ENCODE peak calls at places on chromosomes 6 and 20, in eight cellular contexts. One of them, this sample, is unnamed. For H3K27me3, the result is how much of the 10 kb centered on the place peaks cover.

GRCh38 chr6:15305496-15305895 is 59.6 kb downstream of the JARID2 start:
- DNase-seq in uterus: no peak
- DNase-seq in GM23338: no peak
- DNase-seq in H7: no peak
- DNase-seq in tibial artery: no peak
- DNase-seq in esophagus squamous epithelium: no peak
- DNase-seq in left ventricle myocardium inferior: no peak
- DNase-seq in CD8-positive, alpha-beta memory T cell: no peak
- DNase-seq in this sample: no peak

GRCh38 chr20:760751-761417 is 7.4 kb downstream of the SLC52A3 start:
- DNase-seq in uterus: no peak
- DNase-seq in GM23338: peak
- DNase-seq in H7: peak
- DNase-seq in tibial artery: no peak
- DNase-seq in esophagus squamous epithelium: no peak
- DNase-seq in left ventricle myocardium inferior: no peak
- DNase-seq in CD8-positive, alpha-beta memory T cell: peak
- DNase-seq in this sample: no peak

GRCh38 chr20:6595704-6596103 is 171.8 kb upstream of the BMP2 start:
- DNase-seq in uterus: no peak
- DNase-seq in GM23338: no peak
- DNase-seq in H7: no peak
- DNase-seq in tibial artery: no peak
- DNase-seq in esophagus squamous epithelium: no peak
- DNase-seq in left ventricle myocardium inferior: no peak
- DNase-seq in CD8-positive, alpha-beta memory T cell: no peak
- DNase-seq in this sample: no peak

GRCh38 chr6:76644231-76644630 is 571.8 kb upstream of the IMPG1 start:
- DNase-seq in uterus: no peak
- DNase-seq in GM23338: no peak
- DNase-seq in H7: no peak
- DNase-seq in tibial artery: no peak
- DNase-seq in esophagus squamous epithelium: no peak
- DNase-seq in left ventricle myocardium inferior: no peak
- DNase-seq in CD8-positive, alpha-beta memory T cell: no peak
- DNase-seq in this sample: no peak

GRCh38 chr6:42113929-42114636 is 28.3 kb downstream of the C6orf132 start:
- DNase-seq in uterus: no peak
- DNase-seq in GM23338: no peak
- DNase-seq in H7: no peak
- DNase-seq in tibial artery: no peak
- DNase-seq in esophagus squamous epithelium: no peak
- DNase-seq in left ventricle myocardium inferior: no peak
- DNase-seq in CD8-positive, alpha-beta memory T cell: no peak
- DNase-seq in this sample: no peak

GRCh38 chr6:108164815-108165706 is 761 bp upstream of the NR2E1 start:
- DNase-seq in uterus: no peak
- DNase-seq in GM23338: peak
- DNase-seq in H7: peak
- DNase-seq in tibial artery: no peak
- DNase-seq in esophagus squamous epithelium: no peak
- DNase-seq in left ventricle myocardium inferior: no peak
- DNase-seq in CD8-positive, alpha-beta memory T cell: no peak
- DNase-seq in this sample: no peak

GRCh38 chr20:59043698-59044097 is 1.1 kb upstream of the PRELID3B start:
- DNase-seq in uterus: no peak
- DNase-seq in GM23338: no peak
- DNase-seq in H7: no peak
- DNase-seq in tibial artery: no peak
- DNase-seq in esophagus squamous epithelium: no peak
- DNase-seq in left ventricle myocardium inferior: no peak
- DNase-seq in CD8-positive, alpha-beta memory T cell: no peak
- DNase-seq in this sample: no peak

GRCh38 chr6:149372062-149372461 is 28.0 kb upstream of the SUMO4 start:
- DNase-seq in uterus: no peak
- DNase-seq in GM23338: no peak
- DNase-seq in H7: no peak
- DNase-seq in tibial artery: no peak
- DNase-seq in esophagus squamous epithelium: no peak
- DNase-seq in left ventricle myocardium inferior: no peak
- DNase-seq in CD8-positive, alpha-beta memory T cell: no peak
- DNase-seq in this sample: no peak

GRCh38 chr6:55069132-55069781 is 105.1 kb upstream of the HCRTR2 start:
- DNase-seq in uterus: no peak
- DNase-seq in GM23338: peak
- DNase-seq in H7: peak
- DNase-seq in tibial artery: no peak
- DNase-seq in esophagus squamous epithelium: no peak
- DNase-seq in left ventricle myocardium inferior: no peak
- DNase-seq in CD8-positive, alpha-beta memory T cell: no peak
- DNase-seq in this sample: no peak

GRCh38 chr6:112760831-112761230 is 413.7 kb downstream of the RFPL4B start:
- DNase-seq in uterus: no peak
- DNase-seq in GM23338: no peak
- DNase-seq in H7: no peak
- DNase-seq in tibial artery: no peak
- DNase-seq in esophagus squamous epithelium: no peak
- DNase-seq in left ventricle myocardium inferior: no peak
- DNase-seq in CD8-positive, alpha-beta memory T cell: no peak
- DNase-seq in this sample: no peak

GRCh38 chr6:36514554-36515456 is 32.5 kb downstream of the STK38 start:
- DNase-seq in uterus: no peak
- DNase-seq in GM23338: no peak
- DNase-seq in H7: no peak
- DNase-seq in tibial artery: no peak
- DNase-seq in esophagus squamous epithelium: no peak
- DNase-seq in left ventricle myocardium inferior: no peak
- DNase-seq in CD8-positive, alpha-beta memory T cell: no peak
- DNase-seq in this sample: no peak

GRCh38 chr20:49591217-49591865 is 23.4 kb upstream of the PTGIS start:
- DNase-seq in uterus: peak
- DNase-seq in GM23338: no peak
- DNase-seq in H7: no peak
- DNase-seq in tibial artery: no peak
- DNase-seq in esophagus squamous epithelium: no peak
- DNase-seq in left ventricle myocardium inferior: no peak
- DNase-seq in CD8-positive, alpha-beta memory T cell: no peak
- DNase-seq in this sample: no peak

GRCh38 chr6:154916857-154917256 is 78.3 kb upstream of the TIAM2 start:
- DNase-seq in uterus: no peak
- DNase-seq in GM23338: no peak
- DNase-seq in H7: no peak
- DNase-seq in tibial artery: no peak
- DNase-seq in esophagus squamous epithelium: no peak
- DNase-seq in left ventricle myocardium inferior: no peak
- DNase-seq in CD8-positive, alpha-beta memory T cell: no peak
- DNase-seq in this sample: no peak

DNA sequence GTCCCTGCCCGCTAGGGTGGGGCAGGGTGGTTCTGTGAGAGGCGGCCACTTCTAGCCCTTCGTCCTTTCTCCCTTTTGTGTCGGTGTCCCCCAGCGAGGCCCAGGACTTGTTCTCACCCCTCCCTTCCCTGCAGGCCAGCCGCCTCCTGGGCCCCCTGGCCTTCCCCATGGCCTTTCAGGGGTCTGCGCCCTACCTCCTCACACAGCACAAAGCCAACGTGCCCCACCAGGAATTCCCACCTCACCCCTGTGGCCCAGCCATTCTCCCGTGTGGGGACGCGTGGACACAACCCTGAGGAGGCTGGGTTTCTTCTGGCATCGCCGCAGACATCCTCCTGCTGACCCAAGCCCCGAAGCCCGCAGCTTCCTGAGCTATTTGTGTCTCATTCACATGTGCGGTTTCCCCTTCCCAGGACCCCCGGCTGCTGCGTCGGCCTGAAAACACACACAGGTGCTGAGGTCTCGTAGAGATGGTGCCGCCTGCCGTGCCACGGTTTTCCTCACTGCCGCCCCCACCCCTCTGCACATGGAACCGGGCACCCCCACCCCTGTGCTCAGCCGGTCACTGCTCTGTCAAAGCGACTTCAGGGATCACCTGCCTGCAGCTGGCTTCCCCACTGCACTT is 375.8 kb downstream of the CDH4 start:
- DNase-seq in uterus: no peak
- DNase-seq in GM23338: no peak
- DNase-seq in H7: no peak
- DNase-seq in tibial artery: no peak
- DNase-seq in esophagus squamous epithelium: no peak
- DNase-seq in left ventricle myocardium inferior: no peak
- DNase-seq in CD8-positive, alpha-beta memory T cell: no peak
- DNase-seq in this sample: peak
- H3K27me3 ChIP-seq in uterus: under half
- H3K27me3 ChIP-seq in GM23338: under half
- H3K27me3 ChIP-seq in H7: under half
- H3K27me3 ChIP-seq in tibial artery: under half
- H3K27me3 ChIP-seq in esophagus squamous epithelium: under half
- H3K27me3 ChIP-seq in left ventricle myocardium inferior: half or more
- H3K27me3 ChIP-seq in CD8-positive, alpha-beta memory T cell: under half
- H3K27me3 ChIP-seq in this sample: under half

GRCh38 chr20:51079488-51079887 is 56.6 kb upstream of the KCNG1 start:
- DNase-seq in uterus: no peak
- DNase-seq in GM23338: no peak
- DNase-seq in H7: no peak
- DNase-seq in tibial artery: no peak
- DNase-seq in esophagus squamous epithelium: no peak
- DNase-seq in left ventricle myocardium inferior: no peak
- DNase-seq in CD8-positive, alpha-beta memory T cell: no peak
- DNase-seq in this sample: no peak
- H3K27me3 ChIP-seq in uterus: under half
- H3K27me3 ChIP-seq in GM23338: under half
- H3K27me3 ChIP-seq in H7: under half
- H3K27me3 ChIP-seq in tibial artery: under half
- H3K27me3 ChIP-seq in esophagus squamous epithelium: under half
- H3K27me3 ChIP-seq in left ventricle myocardium inferior: half or more
- H3K27me3 ChIP-seq in CD8-positive, alpha-beta memory T cell: under half
- H3K27me3 ChIP-seq in this sample: under half

GRCh38 chr6:27273783-27274182 is 26.3 kb downstream of the PRSS16 start:
- DNase-seq in uterus: no peak
- DNase-seq in GM23338: no peak
- DNase-seq in H7: no peak
- DNase-seq in tibial artery: no peak
- DNase-seq in esophagus squamous epithelium: no peak
- DNase-seq in left ventricle myocardium inferior: no peak
- DNase-seq in CD8-positive, alpha-beta memory T cell: no peak
- DNase-seq in this sample: no peak
- H3K27me3 ChIP-seq in uterus: under half
- H3K27me3 ChIP-seq in GM23338: under half
- H3K27me3 ChIP-seq in H7: under half
- H3K27me3 ChIP-seq in tibial artery: under half
- H3K27me3 ChIP-seq in esophagus squamous epithelium: half or more
- H3K27me3 ChIP-seq in left ventricle myocardium inferior: half or more
- H3K27me3 ChIP-seq in CD8-positive, alpha-beta memory T cell: under half
- H3K27me3 ChIP-seq in this sample: under half

GRCh38 chr6:63493557-63493956 is 78.7 kb upstream of the LOC128125822 start:
- DNase-seq in uterus: no peak
- DNase-seq in GM23338: no peak
- DNase-seq in H7: no peak
- DNase-seq in tibial artery: no peak
- DNase-seq in esophagus squamous epithelium: no peak
- DNase-seq in left ventricle myocardium inferior: no peak
- DNase-seq in CD8-positive, alpha-beta memory T cell: no peak
- DNase-seq in this sample: no peak
- H3K27me3 ChIP-seq in uterus: under half
- H3K27me3 ChIP-seq in GM23338: under half
- H3K27me3 ChIP-seq in H7: under half
- H3K27me3 ChIP-seq in tibial artery: under half
- H3K27me3 ChIP-seq in esophagus squamous epithelium: under half
- H3K27me3 ChIP-seq in left ventricle myocardium inferior: under half
- H3K27me3 ChIP-seq in CD8-positive, alpha-beta memory T cell: under half
- H3K27me3 ChIP-seq in this sample: under half

DNA sequence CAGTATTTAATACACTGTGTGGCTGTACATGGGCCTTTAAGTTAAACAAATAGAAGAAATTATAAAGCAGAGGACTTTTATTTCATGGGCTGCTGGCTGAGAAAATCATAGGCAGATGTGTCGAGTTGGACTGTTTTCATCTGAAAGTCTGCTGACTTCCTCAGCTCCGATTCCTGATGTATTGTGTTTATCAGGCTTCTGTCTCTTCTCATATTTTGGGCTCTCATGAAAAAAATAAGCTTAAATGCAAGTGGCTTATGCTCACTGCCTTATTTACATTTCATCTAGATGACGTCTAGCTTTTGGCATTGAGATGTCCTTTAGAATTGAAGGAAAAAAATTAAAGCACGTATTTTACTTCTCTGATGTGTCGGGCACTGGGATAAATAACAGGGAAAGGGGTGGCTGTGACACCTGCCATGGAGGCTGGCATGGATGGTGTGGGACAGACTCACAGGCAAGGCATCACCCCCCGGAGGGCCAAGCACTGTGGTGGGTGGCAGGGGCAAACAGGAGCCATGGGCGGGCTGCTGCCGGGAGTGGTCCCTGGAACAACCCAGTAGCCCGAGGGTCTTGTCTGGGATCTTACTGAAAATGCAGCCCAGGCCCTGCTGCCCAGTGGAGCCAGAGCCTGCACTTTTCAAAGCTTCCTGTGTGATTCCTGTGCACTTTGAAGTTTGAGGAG is 129.7 kb upstream of the GGTLC1 start:
- DNase-seq in uterus: no peak
- DNase-seq in GM23338: no peak
- DNase-seq in H7: no peak
- DNase-seq in tibial artery: no peak
- DNase-seq in esophagus squamous epithelium: no peak
- DNase-seq in left ventricle myocardium inferior: no peak
- DNase-seq in CD8-positive, alpha-beta memory T cell: no peak
- DNase-seq in this sample: no peak
- H3K27me3 ChIP-seq in uterus: under half
- H3K27me3 ChIP-seq in GM23338: under half
- H3K27me3 ChIP-seq in H7: under half
- H3K27me3 ChIP-seq in tibial artery: under half
- H3K27me3 ChIP-seq in esophagus squamous epithelium: under half
- H3K27me3 ChIP-seq in left ventricle myocardium inferior: half or more
- H3K27me3 ChIP-seq in CD8-positive, alpha-beta memory T cell: under half
- H3K27me3 ChIP-seq in this sample: under half